ENCODE peak calls at places on chromosome 20, in four cellular contexts. One of them, this sample, is unnamed.

GRCh38 chr20:64082126-64082638 is 2.0 kb downstream of the LKAAEAR1 start:
- DNase-seq in AG04450: no peak
- DNase-seq in LoVo: no peak
- DNase-seq in stimulated activated CD4-positive, alpha-beta T cell treated with anti-CD3 and anti-CD28 coated beads, Interleukin-15, amount 100 ng/mL, for 1 hour: no peak
- DNase-seq in this sample: no peak

GRCh38 chr20:48846516-48847492 is 19.0 kb upstream of the PREX1 start:
- DNase-seq in AG04450: no peak
- DNase-seq in LoVo: no peak
- DNase-seq in stimulated activated CD4-positive, alpha-beta T cell treated with anti-CD3 and anti-CD28 coated beads, Interleukin-15, amount 100 ng/mL, for 1 hour: no peak
- DNase-seq in this sample: no peak

GRCh38 chr20:58048096-58048702 is 180.3 kb downstream of the ANKRD60 start:
- DNase-seq in AG04450: no peak
- DNase-seq in LoVo: peak
- DNase-seq in stimulated activated CD4-positive, alpha-beta T cell treated with anti-CD3 and anti-CD28 coated beads, Interleukin-15, amount 100 ng/mL, for 1 hour: no peak
- DNase-seq in this sample: no peak

GRCh38 chr20:8722277-8722928 is 346.5 kb upstream of the PLCB4 start:
- DNase-seq in AG04450: peak
- DNase-seq in LoVo: peak
- DNase-seq in stimulated activated CD4-positive, alpha-beta T cell treated with anti-CD3 and anti-CD28 coated beads, Interleukin-15, amount 100 ng/mL, for 1 hour: no peak
- DNase-seq in this sample: no peak

GRCh38 chr20:62561948-62562347 is 80.4 kb upstream of the SLCO4A1 start:
- DNase-seq in AG04450: no peak
- DNase-seq in LoVo: no peak
- DNase-seq in stimulated activated CD4-positive, alpha-beta T cell treated with anti-CD3 and anti-CD28 coated beads, Interleukin-15, amount 100 ng/mL, for 1 hour: no peak
- DNase-seq in this sample: no peak

GRCh38 chr20:34871966-34872603 is 571 bp downstream of the GGT7 start:
- DNase-seq in AG04450: no peak
- DNase-seq in LoVo: no peak
- DNase-seq in stimulated activated CD4-positive, alpha-beta T cell treated with anti-CD3 and anti-CD28 coated beads, Interleukin-15, amount 100 ng/mL, for 1 hour: no peak
- DNase-seq in this sample: no peak

GRCh38 chr20:11379257-11380011 is 538.3 kb upstream of the BTBD3 start:
- DNase-seq in AG04450: no peak
- DNase-seq in LoVo: no peak
- DNase-seq in stimulated activated CD4-positive, alpha-beta T cell treated with anti-CD3 and anti-CD28 coated beads, Interleukin-15, amount 100 ng/mL, for 1 hour: no peak
- DNase-seq in this sample: no peak

GRCh38 chr20:24686156-24686555 is 216.7 kb downstream of the SYNDIG1 start:
- DNase-seq in AG04450: no peak
- DNase-seq in LoVo: no peak
- DNase-seq in stimulated activated CD4-positive, alpha-beta T cell treated with anti-CD3 and anti-CD28 coated beads, Interleukin-15, amount 100 ng/mL, for 1 hour: no peak
- DNase-seq in this sample: no peak

GRCh38 chr20:51385941-51386530 is 156.5 kb downstream of the NFATC2 start:
- DNase-seq in AG04450: no peak
- DNase-seq in LoVo: peak
- DNase-seq in stimulated activated CD4-positive, alpha-beta T cell treated with anti-CD3 and anti-CD28 coated beads, Interleukin-15, amount 100 ng/mL, for 1 hour: no peak
- DNase-seq in this sample: no peak

GRCh38 chr20:44067650-44068081 is 119.3 kb downstream of the JPH2 start:
- DNase-seq in AG04450: no peak
- DNase-seq in LoVo: no peak
- DNase-seq in stimulated activated CD4-positive, alpha-beta T cell treated with anti-CD3 and anti-CD28 coated beads, Interleukin-15, amount 100 ng/mL, for 1 hour: no peak
- DNase-seq in this sample: no peak

GRCh38 chr20:6709865-6710595 is 57.5 kb upstream of the BMP2 start:
- DNase-seq in AG04450: no peak
- DNase-seq in LoVo: no peak
- DNase-seq in stimulated activated CD4-positive, alpha-beta T cell treated with anti-CD3 and anti-CD28 coated beads, Interleukin-15, amount 100 ng/mL, for 1 hour: no peak
- DNase-seq in this sample: no peak

GRCh38 chr20:8220716-8221115 is 88.7 kb downstream of the PLCB1 start:
- DNase-seq in AG04450: no peak
- DNase-seq in LoVo: no peak
- DNase-seq in stimulated activated CD4-positive, alpha-beta T cell treated with anti-CD3 and anti-CD28 coated beads, Interleukin-15, amount 100 ng/mL, for 1 hour: no peak
- DNase-seq in this sample: no peak

GRCh38 chr20:63529861-63530787 is 7.1 kb downstream of the PTK6 start:
- DNase-seq in AG04450: no peak
- DNase-seq in LoVo: no peak
- DNase-seq in stimulated activated CD4-positive, alpha-beta T cell treated with anti-CD3 and anti-CD28 coated beads, Interleukin-15, amount 100 ng/mL, for 1 hour: no peak
- DNase-seq in this sample: no peak

GRCh38 chr20:4484431-4485057 is 237.2 kb upstream of the PRND start:
- DNase-seq in AG04450: no peak
- DNase-seq in LoVo: no peak
- DNase-seq in stimulated activated CD4-positive, alpha-beta T cell treated with anti-CD3 and anti-CD28 coated beads, Interleukin-15, amount 100 ng/mL, for 1 hour: no peak
- DNase-seq in this sample: no peak